ENCODE peak calls at places on chromosomes 6 and 20, in five cellular contexts. One of them, this sample, is unnamed.
A peak's percentile ranks its signal among the peaks of the same experiment; 100 is the strongest.

GRCh38 chr6:109048670-109049415 is 45.8 kb downstream of the SESN1 start:
- DNase-seq in glutamatergic neuron: no peak
- DNase-seq in NCI-H460: no peak
- DNase-seq in AG08396: no peak
- DNase-seq in stimulated activated CD4-positive, alpha-beta T cell treated with anti-CD3 and anti-CD28 coated beads, Interleukin-2, amount 100 ng/mL, for 4 hours: no peak
- DNase-seq in this sample: no peak

GRCh38 chr6:87623248-87623647 is 33.3 kb downstream of the ORC3 start:
- DNase-seq in glutamatergic neuron: no peak
- DNase-seq in NCI-H460: no peak
- DNase-seq in AG08396: no peak
- DNase-seq in stimulated activated CD4-positive, alpha-beta T cell treated with anti-CD3 and anti-CD28 coated beads, Interleukin-2, amount 100 ng/mL, for 4 hours: no peak
- DNase-seq in this sample: peak; percentile 9

GRCh38 chr20:34581341-34582189 is 23.0 kb downstream of the MAP1LC3A start:
- DNase-seq in stimulated activated CD4-positive, alpha-beta T cell treated with anti-CD3 and anti-CD28 coated beads, Interleukin-2, amount 100 ng/mL, for 4 hours: no peak
- DNase-seq in glutamatergic neuron: no peak
- DNase-seq in AG08396: no peak
- DNase-seq in NCI-H460: no peak
- DNase-seq in this sample: peak; percentile 86

GRCh38 chr20:19074828-19075516 is 137.5 kb upstream of the SLC24A3 start:
- DNase-seq in stimulated activated CD4-positive, alpha-beta T cell treated with anti-CD3 and anti-CD28 coated beads, Interleukin-2, amount 100 ng/mL, for 4 hours: no peak
- DNase-seq in NCI-H460: no peak
- DNase-seq in glutamatergic neuron: no peak
- DNase-seq in AG08396: no peak
- DNase-seq in this sample: peak; percentile 18

GRCh38 chr20:58327211-58327610 is 17.7 kb downstream of the RAB22A start:
- DNase-seq in glutamatergic neuron: no peak
- DNase-seq in stimulated activated CD4-positive, alpha-beta T cell treated with anti-CD3 and anti-CD28 coated beads, Interleukin-2, amount 100 ng/mL, for 4 hours: no peak
- DNase-seq in AG08396: no peak
- DNase-seq in NCI-H460: no peak
- DNase-seq in this sample: no peak

GRCh38 chr20:44173116-44173515 is 13.9 kb downstream of the JPH2 start:
- DNase-seq in glutamatergic neuron: no peak
- DNase-seq in stimulated activated CD4-positive, alpha-beta T cell treated with anti-CD3 and anti-CD28 coated beads, Interleukin-2, amount 100 ng/mL, for 4 hours: no peak
- DNase-seq in AG08396: no peak
- DNase-seq in NCI-H460: no peak
- DNase-seq in this sample: peak; percentile 38

GRCh38 chr20:58296328-58296837 is 13.1 kb upstream of the RAB22A start:
- DNase-seq in NCI-H460: no peak
- DNase-seq in stimulated activated CD4-positive, alpha-beta T cell treated with anti-CD3 and anti-CD28 coated beads, Interleukin-2, amount 100 ng/mL, for 4 hours: no peak
- DNase-seq in AG08396: no peak
- DNase-seq in glutamatergic neuron: no peak
- DNase-seq in this sample: no peak

GRCh38 chr6:19042452-19042851 is 655.3 kb downstream of the RNF144B start:
- DNase-seq in glutamatergic neuron: no peak
- DNase-seq in AG08396: no peak
- DNase-seq in NCI-H460: no peak
- DNase-seq in stimulated activated CD4-positive, alpha-beta T cell treated with anti-CD3 and anti-CD28 coated beads, Interleukin-2, amount 100 ng/mL, for 4 hours: no peak
- DNase-seq in this sample: no peak

GRCh38 chr6:149473080-149474052 is 11.4 kb downstream of the ZC3H12D start:
- DNase-seq in NCI-H460: peak; percentile 46
- DNase-seq in glutamatergic neuron: no peak
- DNase-seq in AG08396: no peak
- DNase-seq in stimulated activated CD4-positive, alpha-beta T cell treated with anti-CD3 and anti-CD28 coated beads, Interleukin-2, amount 100 ng/mL, for 4 hours: no peak
- DNase-seq in this sample: no peak

GRCh38 chr20:24470782-24471582 is 1.6 kb downstream of the SYNDIG1 start:
- DNase-seq in AG08396: no peak
- DNase-seq in stimulated activated CD4-positive, alpha-beta T cell treated with anti-CD3 and anti-CD28 coated beads, Interleukin-2, amount 100 ng/mL, for 4 hours: no peak
- DNase-seq in glutamatergic neuron: no peak
- DNase-seq in NCI-H460: no peak
- DNase-seq in this sample: no peak

GRCh38 chr6:13992417-13993055 is 67.8 kb downstream of the RNF182 start:
- DNase-seq in AG08396: peak; percentile 55
- DNase-seq in NCI-H460: no peak
- DNase-seq in glutamatergic neuron: no peak
- DNase-seq in stimulated activated CD4-positive, alpha-beta T cell treated with anti-CD3 and anti-CD28 coated beads, Interleukin-2, amount 100 ng/mL, for 4 hours: no peak
- DNase-seq in this sample: peak; percentile 97

GRCh38 chr6:10409160-10409765 is 5.6 kb downstream of the TFAP2A start:
- DNase-seq in stimulated activated CD4-positive, alpha-beta T cell treated with anti-CD3 and anti-CD28 coated beads, Interleukin-2, amount 100 ng/mL, for 4 hours: no peak
- DNase-seq in AG08396: no peak
- DNase-seq in glutamatergic neuron: no peak
- DNase-seq in NCI-H460: no peak
- DNase-seq in this sample: peak; percentile 62

GRCh38 chr20:57795347-57795697 is 85.5 kb upstream of the PMEPA1 start:
- DNase-seq in AG08396: no peak
- DNase-seq in NCI-H460: no peak
- DNase-seq in stimulated activated CD4-positive, alpha-beta T cell treated with anti-CD3 and anti-CD28 coated beads, Interleukin-2, amount 100 ng/mL, for 4 hours: no peak
- DNase-seq in glutamatergic neuron: no peak
- DNase-seq in this sample: peak; percentile 96

GRCh38 chr20:63149531-63150207 is 66.3 kb downstream of the YTHDF1 start:
- DNase-seq in stimulated activated CD4-positive, alpha-beta T cell treated with anti-CD3 and anti-CD28 coated beads, Interleukin-2, amount 100 ng/mL, for 4 hours: no peak
- DNase-seq in NCI-H460: no peak
- DNase-seq in glutamatergic neuron: peak; percentile 24
- DNase-seq in AG08396: no peak
- DNase-seq in this sample: no peak

GRCh38 chr6:71602385-71602949 is 283.9 kb upstream of the RIMS1 start:
- DNase-seq in stimulated activated CD4-positive, alpha-beta T cell treated with anti-CD3 and anti-CD28 coated beads, Interleukin-2, amount 100 ng/mL, for 4 hours: no peak
- DNase-seq in AG08396: peak; percentile 31
- DNase-seq in NCI-H460: no peak
- DNase-seq in glutamatergic neuron: no peak
- DNase-seq in this sample: peak; percentile 84

GRCh38 chr6:37279366-37280134 is 21.6 kb upstream of the TMEM217 start:
- DNase-seq in NCI-H460: no peak
- DNase-seq in glutamatergic neuron: no peak
- DNase-seq in AG08396: peak; percentile 40
- DNase-seq in stimulated activated CD4-positive, alpha-beta T cell treated with anti-CD3 and anti-CD28 coated beads, Interleukin-2, amount 100 ng/mL, for 4 hours: no peak
- DNase-seq in this sample: peak; percentile 32

GRCh38 chr6:141110486-141110885 is 1022.2 kb upstream of the GJE1 start:
- DNase-seq in stimulated activated CD4-positive, alpha-beta T cell treated with anti-CD3 and anti-CD28 coated beads, Interleukin-2, amount 100 ng/mL, for 4 hours: no peak
- DNase-seq in AG08396: peak; percentile 18
- DNase-seq in glutamatergic neuron: no peak
- DNase-seq in NCI-H460: no peak
- DNase-seq in this sample: peak; percentile 70

GRCh38 chr6:35691027-35691824 is 2.5 kb upstream of the FKBP5 start:
- DNase-seq in glutamatergic neuron: no peak
- DNase-seq in stimulated activated CD4-positive, alpha-beta T cell treated with anti-CD3 and anti-CD28 coated beads, Interleukin-2, amount 100 ng/mL, for 4 hours: no peak
- DNase-seq in NCI-H460: no peak
- DNase-seq in AG08396: peak; percentile 45
- DNase-seq in this sample: no peak

GRCh38 chr6:67885081-67886033 is 749.7 kb upstream of the ADGRB3 start:
- DNase-seq in glutamatergic neuron: no peak
- DNase-seq in AG08396: no peak
- DNase-seq in stimulated activated CD4-positive, alpha-beta T cell treated with anti-CD3 and anti-CD28 coated beads, Interleukin-2, amount 100 ng/mL, for 4 hours: no peak
- DNase-seq in NCI-H460: no peak
- DNase-seq in this sample: no peak

GRCh38 chr20:4592316-4593148 is 129.2 kb upstream of the PRND start:
- DNase-seq in NCI-H460: peak; percentile 47
- DNase-seq in AG08396: peak; percentile 82
- DNase-seq in glutamatergic neuron: peak; percentile 85
- DNase-seq in stimulated activated CD4-positive, alpha-beta T cell treated with anti-CD3 and anti-CD28 coated beads, Interleukin-2, amount 100 ng/mL, for 4 hours: peak; percentile 16
- DNase-seq in this sample: peak; percentile 87

GRCh38 chr6:148974351-148974750 is 227.5 kb downstream of the UST start:
- DNase-seq in glutamatergic neuron: no peak
- DNase-seq in NCI-H460: no peak
- DNase-seq in stimulated activated CD4-positive, alpha-beta T cell treated with anti-CD3 and anti-CD28 coated beads, Interleukin-2, amount 100 ng/mL, for 4 hours: no peak
- DNase-seq in AG08396: no peak
- DNase-seq in this sample: no peak

GRCh38 chr20:50588034-50588736 is 78.0 kb downstream of the PTPN1 start:
- DNase-seq in stimulated activated CD4-positive, alpha-beta T cell treated with anti-CD3 and anti-CD28 coated beads, Interleukin-2, amount 100 ng/mL, for 4 hours: peak; percentile 53
- DNase-seq in glutamatergic neuron: peak; percentile 90
- DNase-seq in AG08396: peak; percentile 88
- DNase-seq in NCI-H460: peak; percentile 34
- DNase-seq in this sample: peak; percentile 64

GRCh38 chr6:13486679-13487121 is 700 bp downstream of the GFOD1 start:
- DNase-seq in NCI-H460: peak; percentile 25
- DNase-seq in stimulated activated CD4-positive, alpha-beta T cell treated with anti-CD3 and anti-CD28 coated beads, Interleukin-2, amount 100 ng/mL, for 4 hours: peak; percentile 52
- DNase-seq in glutamatergic neuron: peak; percentile 69
- DNase-seq in AG08396: peak; percentile 86
- DNase-seq in this sample: peak; percentile 76

GRCh38 chr20:62792940-62793756 is 3.1 kb upstream of the MRGBP start:
- DNase-seq in stimulated activated CD4-positive, alpha-beta T cell treated with anti-CD3 and anti-CD28 coated beads, Interleukin-2, amount 100 ng/mL, for 4 hours: no peak
- DNase-seq in glutamatergic neuron: no peak
- DNase-seq in AG08396: no peak
- DNase-seq in NCI-H460: no peak
- DNase-seq in this sample: no peak

GRCh38 chr6:4809999-4810918 is 34.1 kb downstream of the CDYL start:
- DNase-seq in NCI-H460: no peak
- DNase-seq in glutamatergic neuron: no peak
- DNase-seq in stimulated activated CD4-positive, alpha-beta T cell treated with anti-CD3 and anti-CD28 coated beads, Interleukin-2, amount 100 ng/mL, for 4 hours: no peak
- DNase-seq in AG08396: no peak
- DNase-seq in this sample: peak; percentile 87

GRCh38 chr20:13202553-13202952 is 18.5 kb upstream of the ISM1 start:
- DNase-seq in AG08396: no peak
- DNase-seq in stimulated activated CD4-positive, alpha-beta T cell treated with anti-CD3 and anti-CD28 coated beads, Interleukin-2, amount 100 ng/mL, for 4 hours: no peak
- DNase-seq in NCI-H460: no peak
- DNase-seq in glutamatergic neuron: no peak
- DNase-seq in this sample: no peak

GRCh38 chr6:149118737-149119653 is 198.5 kb upstream of the TAB2 start:
- DNase-seq in glutamatergic neuron: no peak
- DNase-seq in AG08396: no peak
- DNase-seq in stimulated activated CD4-positive, alpha-beta T cell treated with anti-CD3 and anti-CD28 coated beads, Interleukin-2, amount 100 ng/mL, for 4 hours: no peak
- DNase-seq in NCI-H460: no peak
- DNase-seq in this sample: peak; percentile 20

GRCh38 chr6:52653151-52653550 is 17.8 kb upstream of the TMEM14A start:
- DNase-seq in NCI-H460: no peak
- DNase-seq in stimulated activated CD4-positive, alpha-beta T cell treated with anti-CD3 and anti-CD28 coated beads, Interleukin-2, amount 100 ng/mL, for 4 hours: no peak
- DNase-seq in AG08396: no peak
- DNase-seq in glutamatergic neuron: no peak
- DNase-seq in this sample: no peak

GRCh38 chr6:46903175-46903574 is 18.6 kb downstream of the ADGRF5 start:
- DNase-seq in NCI-H460: no peak
- DNase-seq in AG08396: no peak
- DNase-seq in glutamatergic neuron: no peak
- DNase-seq in stimulated activated CD4-positive, alpha-beta T cell treated with anti-CD3 and anti-CD28 coated beads, Interleukin-2, amount 100 ng/mL, for 4 hours: no peak
- DNase-seq in this sample: peak; percentile 24

GRCh38 chr6:68636710-68637470 is 1.8 kb downstream of the ADGRB3 start:
- DNase-seq in NCI-H460: no peak
- DNase-seq in AG08396: no peak
- DNase-seq in glutamatergic neuron: no peak
- DNase-seq in stimulated activated CD4-positive, alpha-beta T cell treated with anti-CD3 and anti-CD28 coated beads, Interleukin-2, amount 100 ng/mL, for 4 hours: no peak
- DNase-seq in this sample: no peak

GRCh38 chr6:56490994-56491393 is 151.7 kb downstream of the DST start:
- DNase-seq in stimulated activated CD4-positive, alpha-beta T cell treated with anti-CD3 and anti-CD28 coated beads, Interleukin-2, amount 100 ng/mL, for 4 hours: no peak
- DNase-seq in AG08396: peak; percentile 7
- DNase-seq in glutamatergic neuron: no peak
- DNase-seq in NCI-H460: peak; percentile 41
- DNase-seq in this sample: peak; percentile 64

GRCh38 chr20:46222521-46223007 is 85.7 kb downstream of the CDH22 start:
- DNase-seq in AG08396: no peak
- DNase-seq in NCI-H460: no peak
- DNase-seq in glutamatergic neuron: peak; percentile 51
- DNase-seq in stimulated activated CD4-positive, alpha-beta T cell treated with anti-CD3 and anti-CD28 coated beads, Interleukin-2, amount 100 ng/mL, for 4 hours: no peak
- DNase-seq in this sample: no peak

GRCh38 chr6:144327081-144327480 is 41.9 kb downstream of the UTRN start:
- DNase-seq in stimulated activated CD4-positive, alpha-beta T cell treated with anti-CD3 and anti-CD28 coated beads, Interleukin-2, amount 100 ng/mL, for 4 hours: no peak
- DNase-seq in glutamatergic neuron: no peak
- DNase-seq in NCI-H460: no peak
- DNase-seq in AG08396: no peak
- DNase-seq in this sample: no peak